ENCODE peak calls at places on chromosomes 11 and 22, in ten cellular contexts. One of them, this sample, is unnamed.

GRCh38 chr11:130103296-130103814 is 33.7 kb downstream of the APLP2 start:
- DNase-seq in MM.1S: no peak
- DNase-seq in fibroblast of lung: peak; percentile 99
- DNase-seq in PC-3: peak; percentile 97
- DNase-seq in K562: peak; percentile 35
- DNase-seq in PC-9: no peak
- DNase-seq in astrocyte: peak; percentile 99
- DNase-seq in GM23338: no peak
- DNase-seq in neural progenitor cell: no peak
- DNase-seq in GM23248: peak; percentile 90
- DNase-seq in this sample: peak; percentile 51

GRCh38 chr22:21753374-21754111 is 17.9 kb upstream of the YPEL1 start:
- DNase-seq in MM.1S: no peak
- DNase-seq in fibroblast of lung: no peak
- DNase-seq in PC-3: no peak
- DNase-seq in K562: peak; percentile 87
- DNase-seq in PC-9: no peak
- DNase-seq in astrocyte: no peak
- DNase-seq in GM23338: no peak
- DNase-seq in neural progenitor cell: no peak
- DNase-seq in GM23248: no peak
- DNase-seq in this sample: no peak

GRCh38 chr11:35539781-35540281 is 14.4 kb upstream of the PAMR1 start:
- DNase-seq in MM.1S: no peak
- DNase-seq in fibroblast of lung: peak; percentile 70
- DNase-seq in PC-3: peak; percentile 23
- DNase-seq in K562: no peak
- DNase-seq in PC-9: no peak
- DNase-seq in astrocyte: peak; percentile 66
- DNase-seq in GM23338: no peak
- DNase-seq in neural progenitor cell: no peak
- DNase-seq in GM23248: peak; percentile 91
- DNase-seq in this sample: peak; percentile 70

GRCh38 chr11:665707-666281 is 28.7 kb downstream of the DRD4 start:
- DNase-seq in MM.1S: no peak
- DNase-seq in fibroblast of lung: peak; percentile 10
- DNase-seq in PC-3: no peak
- DNase-seq in K562: peak; percentile 84
- DNase-seq in PC-9: no peak
- DNase-seq in astrocyte: peak; percentile 4
- DNase-seq in GM23338: no peak
- DNase-seq in neural progenitor cell: no peak
- DNase-seq in GM23248: peak; percentile 91
- DNase-seq in this sample: no peak

GRCh38 chr22:40966683-40967082 is 15.5 kb downstream of the RBX1 start:
- DNase-seq in MM.1S: no peak
- DNase-seq in fibroblast of lung: no peak
- DNase-seq in PC-3: no peak
- DNase-seq in K562: peak; percentile 37
- DNase-seq in PC-9: no peak
- DNase-seq in astrocyte: no peak
- DNase-seq in GM23338: no peak
- DNase-seq in neural progenitor cell: no peak
- DNase-seq in GM23248: no peak
- DNase-seq in this sample: no peak

GRCh38 chr11:69644071-69644961 is 3.4 kb downstream of the CCND1 start:
- DNase-seq in MM.1S: no peak
- DNase-seq in fibroblast of lung: peak; percentile 94
- DNase-seq in PC-3: peak; percentile 75
- DNase-seq in K562: peak; percentile 51
- DNase-seq in PC-9: peak; percentile 74
- DNase-seq in astrocyte: peak; percentile 88
- DNase-seq in GM23338: no peak
- DNase-seq in neural progenitor cell: no peak
- DNase-seq in GM23248: peak; percentile 93
- DNase-seq in this sample: peak; percentile 69

GRCh38 chr22:27554841-27555456 is 246.6 kb downstream of the MN1 start:
- DNase-seq in MM.1S: no peak
- DNase-seq in fibroblast of lung: peak; percentile 42
- DNase-seq in PC-3: peak; percentile 8
- DNase-seq in K562: no peak
- DNase-seq in PC-9: no peak
- DNase-seq in astrocyte: peak; percentile 32
- DNase-seq in GM23338: no peak
- DNase-seq in neural progenitor cell: no peak
- DNase-seq in GM23248: peak; percentile 65
- DNase-seq in this sample: no peak

GRCh38 chr11:121889931-121890330 is 226.1 kb downstream of the BLID start:
- DNase-seq in MM.1S: no peak
- DNase-seq in fibroblast of lung: peak; percentile 80
- DNase-seq in PC-3: peak; percentile 92
- DNase-seq in K562: no peak
- DNase-seq in PC-9: peak; percentile 42
- DNase-seq in astrocyte: peak; percentile 78
- DNase-seq in GM23338: no peak
- DNase-seq in neural progenitor cell: no peak
- DNase-seq in GM23248: peak; percentile 89
- DNase-seq in this sample: peak; percentile 74

GRCh38 chr11:36431429-36432092 is 78.5 kb downstream of the TRAF6 start:
- DNase-seq in MM.1S: no peak
- DNase-seq in fibroblast of lung: peak; percentile 99
- DNase-seq in PC-3: peak; percentile 87
- DNase-seq in K562: peak; percentile 73
- DNase-seq in PC-9: peak; percentile 82
- DNase-seq in astrocyte: peak; percentile 98
- DNase-seq in GM23338: no peak
- DNase-seq in neural progenitor cell: peak; percentile 10
- DNase-seq in GM23248: peak; percentile 98
- DNase-seq in this sample: peak; percentile 93

GRCh38 chr11:83070878-83071640 is 638 bp downstream of the RAB30 start:
- DNase-seq in MM.1S: no peak
- DNase-seq in fibroblast of lung: no peak
- DNase-seq in PC-3: no peak
- DNase-seq in K562: no peak
- DNase-seq in PC-9: no peak
- DNase-seq in astrocyte: no peak
- DNase-seq in GM23338: peak; percentile 57
- DNase-seq in neural progenitor cell: peak; percentile 60
- DNase-seq in GM23248: peak; percentile 53
- DNase-seq in this sample: no peak

GRCh38 chr11:59822989-59823566 is 12.5 kb upstream of the MRPL16 start:
- DNase-seq in MM.1S: peak; percentile 80
- DNase-seq in fibroblast of lung: peak; percentile 50
- DNase-seq in PC-3: peak; percentile 88
- DNase-seq in K562: peak; percentile 86
- DNase-seq in PC-9: peak; percentile 62
- DNase-seq in astrocyte: peak; percentile 33
- DNase-seq in GM23338: peak; percentile 70
- DNase-seq in neural progenitor cell: peak; percentile 66
- DNase-seq in GM23248: peak; percentile 87
- DNase-seq in this sample: peak; percentile 65

GRCh38 chr11:86277741-86278140 is 24.3 kb upstream of the HIKESHI start:
- DNase-seq in MM.1S: no peak
- DNase-seq in fibroblast of lung: no peak
- DNase-seq in PC-3: no peak
- DNase-seq in K562: no peak
- DNase-seq in PC-9: no peak
- DNase-seq in astrocyte: no peak
- DNase-seq in GM23338: no peak
- DNase-seq in neural progenitor cell: no peak
- DNase-seq in GM23248: no peak
- DNase-seq in this sample: no peak

GRCh38 chr11:17098632-17099031 is 21.2 kb upstream of the RPS13 start:
- DNase-seq in MM.1S: no peak
- DNase-seq in fibroblast of lung: no peak
- DNase-seq in PC-3: no peak
- DNase-seq in K562: no peak
- DNase-seq in PC-9: no peak
- DNase-seq in astrocyte: no peak
- DNase-seq in GM23338: no peak
- DNase-seq in neural progenitor cell: no peak
- DNase-seq in GM23248: no peak
- DNase-seq in this sample: no peak

GRCh38 chr11:66268953-66269906 is 791 bp downstream of the RAB1B start:
- DNase-seq in MM.1S: no peak
- DNase-seq in fibroblast of lung: peak; percentile 47
- DNase-seq in PC-3: peak; percentile 53
- DNase-seq in K562: peak; percentile 54
- DNase-seq in PC-9: no peak
- DNase-seq in astrocyte: peak; percentile 31
- DNase-seq in GM23338: peak; percentile 72
- DNase-seq in neural progenitor cell: peak; percentile 66
- DNase-seq in GM23248: peak; percentile 62
- DNase-seq in this sample: no peak

GRCh38 chr11:76601272-76601671 is 69.3 kb downstream of the LRRC32 start:
- DNase-seq in MM.1S: no peak
- DNase-seq in fibroblast of lung: no peak
- DNase-seq in PC-3: no peak
- DNase-seq in K562: no peak
- DNase-seq in PC-9: no peak
- DNase-seq in astrocyte: no peak
- DNase-seq in GM23338: no peak
- DNase-seq in neural progenitor cell: no peak
- DNase-seq in GM23248: no peak
- DNase-seq in this sample: no peak

GRCh38 chr11:120512727-120513435 is 1.3 kb downstream of the GRIK4 start:
- DNase-seq in MM.1S: no peak
- DNase-seq in fibroblast of lung: no peak
- DNase-seq in PC-3: peak; percentile 26
- DNase-seq in K562: no peak
- DNase-seq in PC-9: no peak
- DNase-seq in astrocyte: no peak
- DNase-seq in GM23338: no peak
- DNase-seq in neural progenitor cell: no peak
- DNase-seq in GM23248: no peak
- DNase-seq in this sample: no peak
- H3K27me3 ChIP-seq in MM.1S: no peaks in the 10 kb centered on the region
- H3K27me3 ChIP-seq in fibroblast of lung: peaks cover 3% of the 10 kb centered on the region
- H3K27me3 ChIP-seq in PC-3: peaks cover 68% of the 10 kb centered on the region
- H3K27me3 ChIP-seq in K562: peaks cover 44% of the 10 kb centered on the region
- H3K27me3 ChIP-seq in PC-9: peaks cover 72% of the 10 kb centered on the region
- H3K27me3 ChIP-seq in astrocyte: peaks cover 10% of the 10 kb centered on the region
- H3K27me3 ChIP-seq in GM23338: peaks cover 9% of the 10 kb centered on the region
- H3K27me3 ChIP-seq in neural progenitor cell: peaks cover 40% of the 10 kb centered on the region
- H3K27me3 ChIP-seq in GM23248: peaks cover 11% of the 10 kb centered on the region
- H3K27me3 ChIP-seq in this sample: peaks cover 6% of the 10 kb centered on the region

GRCh38 chr11:47415091-47415854 is 6.9 kb downstream of the SLC39A13 start:
- DNase-seq in MM.1S: no peak
- DNase-seq in fibroblast of lung: no peak
- DNase-seq in PC-3: no peak
- DNase-seq in K562: no peak
- DNase-seq in PC-9: no peak
- DNase-seq in astrocyte: no peak
- DNase-seq in GM23338: no peak
- DNase-seq in neural progenitor cell: peak; percentile 0
- DNase-seq in GM23248: no peak
- DNase-seq in this sample: no peak
- H3K4me3 ChIP-seq in MM.1S: no peak overlapping the region
- H3K4me3 ChIP-seq in fibroblast of lung: no peak overlapping the region
- H3K4me3 ChIP-seq in PC-3: no peak overlapping the region
- H3K4me3 ChIP-seq in K562: no peak overlapping the region
- H3K4me3 ChIP-seq in PC-9: no peak overlapping the region
- H3K4me3 ChIP-seq in astrocyte: no peak overlapping the region
- H3K4me3 ChIP-seq in GM23338: no peak overlapping the region
- H3K4me3 ChIP-seq in neural progenitor cell: no peak overlapping the region
- H3K4me3 ChIP-seq in GM23248: no peak overlapping the region
- H3K4me3 ChIP-seq in this sample: no peak overlapping the region

DNA sequence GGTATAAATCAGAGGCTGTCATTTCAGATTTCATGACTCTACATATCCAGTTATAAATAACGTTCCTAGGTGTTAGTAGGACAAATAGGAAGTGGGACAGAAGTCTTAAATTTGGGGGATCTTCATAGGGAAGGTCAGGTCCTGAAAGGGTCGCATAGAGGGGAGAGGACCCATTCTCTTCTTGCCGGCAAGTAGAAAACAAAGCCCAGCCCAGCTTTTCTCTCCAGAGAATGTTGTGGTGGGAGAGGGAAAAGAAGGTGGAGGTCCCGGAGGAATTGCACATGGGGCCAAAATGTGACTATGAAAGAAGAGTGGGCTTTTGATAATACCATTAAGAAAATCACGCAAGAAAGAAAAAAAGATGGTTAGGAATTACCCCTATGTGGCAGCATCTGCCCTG is 976 bp upstream of the NELL1 start:
- DNase-seq in MM.1S: no peak
- DNase-seq in fibroblast of lung: no peak
- DNase-seq in PC-3: no peak
- DNase-seq in K562: no peak
- DNase-seq in PC-9: no peak
- DNase-seq in astrocyte: no peak
- DNase-seq in GM23338: no peak
- DNase-seq in neural progenitor cell: peak; percentile 14
- DNase-seq in GM23248: no peak
- DNase-seq in this sample: no peak
- TF ChIP-seq EZH2 in MM.1S: no peak
- TF ChIP-seq EZH2 in fibroblast of lung: no peak
- TF ChIP-seq EZH2 in PC-3: no peak
- TF ChIP-seq EZH2 in K562: no peak
- TF ChIP-seq EZH2 in PC-9: no peak
- TF ChIP-seq EZH2 in astrocyte: no peak
- TF ChIP-seq EZH2 in GM23338: peak; percentile 67
- TF ChIP-seq EZH2 in neural progenitor cell: peak; percentile 11
- TF ChIP-seq EZH2 in GM23248: no peak
- TF ChIP-seq EZH2 in this sample: no peak

GRCh38 chr11:20159680-20160381 is 444 bp downstream of the DBX1 start:
- DNase-seq in MM.1S: no peak
- DNase-seq in fibroblast of lung: no peak
- DNase-seq in PC-3: no peak
- DNase-seq in K562: no peak
- DNase-seq in PC-9: no peak
- DNase-seq in astrocyte: no peak
- DNase-seq in GM23338: peak; percentile 70
- DNase-seq in neural progenitor cell: peak; percentile 36
- DNase-seq in GM23248: no peak
- DNase-seq in this sample: no peak

GRCh38 chr11:20160425-20161229 is at the start of gene DBX1:
- DNase-seq in MM.1S: no peak
- DNase-seq in fibroblast of lung: no peak
- DNase-seq in PC-3: no peak
- DNase-seq in K562: no peak
- DNase-seq in PC-9: no peak
- DNase-seq in astrocyte: no peak
- DNase-seq in GM23338: peak; percentile 28
- DNase-seq in neural progenitor cell: peak; percentile 30
- DNase-seq in GM23248: no peak
- DNase-seq in this sample: no peak

GRCh38 chr11:20161923-20162322 is 1.6 kb upstream of the DBX1 start:
- DNase-seq in MM.1S: no peak
- DNase-seq in fibroblast of lung: no peak
- DNase-seq in PC-3: no peak
- DNase-seq in K562: no peak
- DNase-seq in PC-9: no peak
- DNase-seq in astrocyte: no peak
- DNase-seq in GM23338: peak; percentile 37
- DNase-seq in neural progenitor cell: peak; percentile 29
- DNase-seq in GM23248: no peak
- DNase-seq in this sample: no peak

GRCh38 chr11:20162340-20162739 is 2.1 kb upstream of the DBX1 start:
- DNase-seq in MM.1S: no peak
- DNase-seq in fibroblast of lung: no peak
- DNase-seq in PC-3: no peak
- DNase-seq in K562: no peak
- DNase-seq in PC-9: no peak
- DNase-seq in astrocyte: no peak
- DNase-seq in GM23338: peak; percentile 48
- DNase-seq in neural progenitor cell: peak; percentile 54
- DNase-seq in GM23248: no peak
- DNase-seq in this sample: no peak

GRCh38 chr11:20161230-20161918 is 1.1 kb upstream of the DBX1 start:
- DNase-seq in MM.1S: no peak
- DNase-seq in fibroblast of lung: peak; percentile 3
- DNase-seq in PC-3: no peak
- DNase-seq in K562: no peak
- DNase-seq in PC-9: no peak
- DNase-seq in astrocyte: no peak
- DNase-seq in GM23338: peak; percentile 89
- DNase-seq in neural progenitor cell: peak; percentile 68
- DNase-seq in GM23248: no peak
- DNase-seq in this sample: no peak
- H3K27me3 ChIP-seq in MM.1S: peaks cover 75% of the 10 kb centered on the region
- H3K27me3 ChIP-seq in fibroblast of lung: peaks cover 89% of the 10 kb centered on the region
- H3K27me3 ChIP-seq in PC-3: peaks cover 80% of the 10 kb centered on the region
- H3K27me3 ChIP-seq in K562: peaks cover 64% of the 10 kb centered on the region
- H3K27me3 ChIP-seq in PC-9: peaks cover 69% of the 10 kb centered on the region
- H3K27me3 ChIP-seq in astrocyte: peaks cover 91% of the 10 kb centered on the region
- H3K27me3 ChIP-seq in GM23338: peaks cover 100% of the 10 kb centered on the region
- H3K27me3 ChIP-seq in neural progenitor cell: peaks cover 87% of the 10 kb centered on the region
- H3K27me3 ChIP-seq in GM23248: peaks cover 94% of the 10 kb centered on the region
- H3K27me3 ChIP-seq in this sample: peaks cover 85% of the 10 kb centered on the region